ENCODE peak calls at places on chromosomes 11 and 22, in seven cellular contexts. C is stimulated activated CD8-positive, alpha-beta memory T cell treated with anti-CD3 and anti-CD28 coated beads, Interleukin-15, amount 100 ng/mL, for 48 hours; K is HEK293T; B is Ammon's horn; X is B cell; A is esophagus squamous epithelium; J is stomach. R is an unnamed sample.

GRCh38 chr22:17638182-17638431 is 450 bp upstream of the BCL2L13 start:
- DNase-seq in C (no peak), K (peak; percentile 67), B (no peak), X (no peak), A (no peak), J (no peak), R (no peak)

GRCh38 chr11:82680252-82680651 is 53.4 kb downstream of the FAM181B start:
- DNase-seq in C (no peak), K (no peak), B (no peak), X (no peak), A (no peak), J (no peak), R (no peak)

GRCh38 chr11:98587884-98588283 is 432.9 kb upstream of the CNTN5 start:
- DNase-seq in C (no peak), K (no peak), B (no peak), X (no peak), A (no peak), J (no peak), R (no peak)

GRCh38 chr11:77440678-77441077 is 33.2 kb downstream of the PAK1 start:
- DNase-seq in C (no peak), K (no peak), B (no peak), X (no peak), A (no peak), J (no peak), R (no peak)

GRCh38 chr11:3808846-3809623 is 675 bp downstream of the PGAP2 start:
- DNase-seq in C (no peak), K (peak; percentile 69), B (no peak), X (peak; percentile 79), A (no peak), J (peak; percentile 49), R (no peak)

GRCh38 chr11:9726313-9727022 is 62.6 kb downstream of the SWAP70 start:
- DNase-seq in C (no peak), K (no peak), B (no peak), X (no peak), A (no peak), J (no peak), R (no peak)

GRCh38 chr11:24496728-24497396 is at the start of gene LUZP2:
- DNase-seq in C (no peak), K (peak; percentile 33), B (peak; percentile 55), X (no peak), A (no peak), J (no peak), R (peak; percentile 15)

GRCh38 chr22:39309364-39309861 is 10.0 kb downstream of the RPL3 start:
- DNase-seq in C (no peak), K (no peak), B (no peak), X (no peak), A (no peak), J (no peak), R (no peak)

GRCh38 chr11:18063131-18063530 is 17.1 kb upstream of the TPH1 start:
- DNase-seq in C (no peak), K (no peak), B (no peak), X (no peak), A (no peak), J (peak; percentile 32), R (no peak)

GRCh38 chr11:6812391-6813005 is 13.0 kb upstream of the OR6A2 start:
- DNase-seq in C (no peak), K (peak; percentile 67), B (peak; percentile 41), X (peak; percentile 51), A (no peak), J (no peak), R (peak; percentile 42)

GRCh38 chr22:21727768-21728167 is 7.8 kb downstream of the YPEL1 start:
- DNase-seq in C (no peak), K (no peak), B (no peak), X (no peak), A (no peak), J (no peak), R (no peak)

GRCh38 chr11:60917267-60917666 is 3.3 kb downstream of the TMEM109 start:
- DNase-seq in C (no peak), K (no peak), B (no peak), X (no peak), A (no peak), J (no peak), R (no peak)

GRCh38 chr11:36066891-36067290 is 123.0 kb downstream of the LDLRAD3 start:
- DNase-seq in C (no peak), K (no peak), B (no peak), X (no peak), A (no peak), J (no peak), R (no peak)

GRCh38 chr22:20972014-20972797 is 5.2 kb downstream of the AIFM3 start:
- DNase-seq in C (no peak), K (no peak), B (no peak), X (no peak), A (no peak), J (no peak), R (no peak)

GRCh38 chr11:76623171-76623883 is 47.2 kb downstream of the LRRC32 start:
- DNase-seq in C (no peak), K (no peak), B (no peak), X (no peak), A (no peak), J (no peak), R (no peak)

GRCh38 chr11:12409621-12410005 is 32.2 kb downstream of the PARVA start:
- DNase-seq in C (no peak), K (no peak), B (no peak), X (no peak), A (no peak), J (no peak), R (no peak)

GRCh38 chr11:67389477-67389876 is 2.3 kb upstream of the RAD9A start:
- DNase-seq in C (no peak), K (peak; percentile 65), B (no peak), X (peak; percentile 61), A (no peak), J (peak; percentile 67), R (no peak)

GRCh38 chr11:27754035-27755017 is 54.1 kb upstream of the BDNF start:
- DNase-seq in C (no peak), K (no peak), B (no peak), X (no peak), A (no peak), J (no peak), R (no peak)

GRCh38 chr22:36366291-36366708 is 21.5 kb downstream of the MYH9 start:
- DNase-seq in C (no peak), K (no peak), B (no peak), X (no peak), A (no peak), J (no peak), R (no peak)

GRCh38 chr11:859394-860131 is 16.9 kb downstream of the TSPAN4 start:
- DNase-seq in C (no peak), K (no peak), B (peak; percentile 89), X (no peak), A (no peak), J (peak; percentile 84), R (peak; percentile 53)

GRCh38 chr22:41447435-41448188 is 1.0 kb upstream of the TOB2 start:
- DNase-seq in C (peak; percentile 47), K (peak; percentile 57), B (peak; percentile 78), X (peak; percentile 53), A (no peak), J (peak; percentile 74), R (peak; percentile 68)

GRCh38 chr11:134342572-134343340 is 11.0 kb downstream of the GLB1L2 start:
- DNase-seq in C (no peak), K (no peak), B (no peak), X (no peak), A (no peak), J (no peak), R (no peak)

GRCh38 chr22:21693333-21693998 is 27.7 kb downstream of the PPIL2 start:
- DNase-seq in C (no peak), K (no peak), B (no peak), X (no peak), A (no peak), J (no peak), R (no peak)

GRCh38 chr22:41915035-41915782 is at the start of gene SHISA8:
- DNase-seq in C (peak; percentile 43), K (peak; percentile 69), B (no peak), X (peak; percentile 91), A (no peak), J (peak; percentile 67), R (no peak)

GRCh38 chr22:23523746-23524145 is 56.3 kb downstream of the IGLL1 start:
- DNase-seq in C (no peak), K (no peak), B (no peak), X (peak; percentile 7), A (no peak), J (no peak), R (no peak)

GRCh38 chr22:37726240-37726887 is 29.5 kb downstream of the TRIOBP start:
- DNase-seq in C (no peak), K (no peak), B (no peak), X (no peak), A (no peak), J (no peak), R (no peak)

GRCh38 chr11:93192163-93192562 is 5.6 kb downstream of the SLC36A4 start:
- DNase-seq in C (no peak), K (no peak), B (no peak), X (no peak), A (no peak), J (no peak), R (no peak)

GRCh38 chr11:120141144-120142071 is 3.5 kb upstream of the TRIM29 start:
- DNase-seq in C (no peak), K (no peak), B (peak; percentile 1), X (no peak), A (no peak), J (peak; percentile 15), R (no peak)

GRCh38 chr11:99522467-99523173 is 501.9 kb downstream of the CNTN5 start:
- DNase-seq in C (no peak), K (no peak), B (no peak), X (no peak), A (no peak), J (no peak), R (no peak)